ENCODE peak calls at places on chromosomes 13 and 19, in six cellular contexts. N is CD8-positive, alpha-beta T cell; C is GM23248; U is colonic mucosa; G is RWPE2; Z is stomach. O is an unnamed sample. For H3K36me3 and H3K9me3, the result is how much of the 10 kb centered on the place peaks cover.

GRCh38 chr19:10289836-10290438 is at the start of gene ICAM5:
- DNase-seq in U (no peak), N (peak), C (peak), Z (no peak), G (peak), O (no peak)

GRCh38 chr19:33039108-33039599 is 25.5 kb downstream of the RHPN2 start:
- DNase-seq in N (no peak), U (no peak), Z (no peak), G (no peak), C (no peak), O (no peak)

GRCh38 chr13:112032186-112032835 is 34.6 kb upstream of the SOX1 start:
- DNase-seq in C (peak), G (peak), U (no peak), N (no peak), Z (no peak), O (peak)

GRCh38 chr13:48749144-48749543 is 95.4 kb downstream of the CYSLTR2 start:
- DNase-seq in Z (no peak), N (no peak), C (peak), G (no peak), U (no peak), O (no peak)

GRCh38 chr13:75489502-75490263 is 7.7 kb upstream of the TBC1D4 start:
- DNase-seq in Z (peak), G (no peak), N (no peak), U (peak), C (peak), O (peak)

GRCh38 chr13:113145496-113145895 is 13.0 kb upstream of the PROZ start:
- DNase-seq in Z (no peak), N (no peak), U (no peak), C (no peak), G (no peak), O (no peak)

GRCh38 chr13:63838366-63839110 is 2422.9 kb upstream of the PCDH20 start:
- DNase-seq in N (no peak), U (no peak), Z (no peak), C (no peak), G (no peak), O (no peak)

GRCh38 chr13:102597029-102598015 is 536 bp downstream of the TPP2 start:
- DNase-seq in U (peak), G (no peak), Z (no peak), C (peak), N (peak), O (peak)

GRCh38 chr13:67520886-67521285 is 290.8 kb upstream of the PCDH9 start:
- DNase-seq in N (no peak), U (no peak), C (no peak), Z (no peak), G (no peak), O (no peak)

GRCh38 chr19:5253403-5254110 is 87.1 kb downstream of the PTPRS start:
- DNase-seq in U (no peak), Z (no peak), C (peak), G (no peak), N (no peak), O (no peak)

GRCh38 chr19:23686622-23687423 is at the start of gene ZNF675:
- DNase-seq in C (peak), Z (peak), N (peak), G (peak), U (peak), O (peak)

DNA sequence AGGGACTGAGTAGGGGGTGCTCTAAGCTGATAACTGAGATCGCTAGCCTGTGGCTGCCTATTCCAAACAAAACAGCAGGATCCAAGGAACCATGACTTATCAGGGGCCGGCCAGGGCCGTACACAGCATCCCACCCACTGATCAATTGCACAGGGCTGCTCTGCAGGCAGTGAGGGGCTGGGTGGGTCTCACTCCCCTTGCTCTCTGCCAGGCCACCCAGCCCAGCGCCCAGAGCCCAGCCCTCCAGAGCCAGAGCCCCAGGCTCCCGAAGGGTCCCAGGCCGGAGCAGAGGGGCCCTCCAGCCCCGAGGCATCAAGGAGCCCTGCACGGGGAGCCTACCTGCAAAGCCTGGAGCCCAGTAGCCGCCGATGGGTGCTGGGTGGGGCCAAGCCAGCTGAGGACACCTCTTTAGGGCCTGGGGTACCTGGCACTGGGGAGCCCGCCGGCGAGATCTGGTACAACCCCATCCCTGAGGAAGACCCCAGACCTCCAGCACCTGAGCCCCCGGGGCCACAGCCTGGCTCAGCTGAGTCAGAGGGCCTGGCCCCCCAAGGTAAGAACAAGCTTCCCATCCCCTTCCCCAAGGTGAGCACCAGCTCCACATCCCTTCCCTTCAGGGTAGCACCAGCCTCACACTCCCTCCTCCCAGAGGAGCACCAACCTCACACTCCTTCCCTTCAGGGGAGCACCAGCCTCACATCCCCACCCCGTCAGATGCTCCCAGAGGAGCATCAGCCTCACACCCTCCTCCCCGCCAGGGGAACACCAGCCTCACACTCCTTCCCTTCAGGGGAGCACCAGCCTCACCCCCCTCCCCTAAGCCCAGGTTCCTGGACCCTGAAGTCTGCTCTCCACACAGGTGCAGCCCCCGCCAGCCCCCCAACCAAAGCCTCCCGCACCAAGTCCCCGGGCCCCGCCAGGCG is 1.9 kb downstream of the SYDE1 start:
- DNase-seq in N (no peak), G (no peak), U (no peak), Z (no peak), C (no peak), O (no peak)
- H3K36me3 ChIP-seq in N (under half), G (under half), U (under half), Z (under half), C (under half), O (under half)

GRCh38 chr13:110399801-110400200 is 92.7 kb downstream of the COL4A2 start:
- DNase-seq in N (no peak), U (no peak), G (no peak), C (peak), Z (no peak), O (no peak)

GRCh38 chr13:110398564-110399507 is 91.8 kb downstream of the COL4A2 start:
- DNase-seq in C (peak), N (no peak), G (no peak), U (no peak), Z (no peak), O (no peak)

GRCh38 chr13:110396476-110396875 is 89.4 kb downstream of the COL4A2 start:
- DNase-seq in U (no peak), G (no peak), Z (no peak), C (no peak), N (no peak), O (no peak)

GRCh38 chr13:110396913-110397379 is 89.9 kb downstream of the COL4A2 start:
- DNase-seq in G (peak), U (peak), N (no peak), Z (peak), C (peak), O (peak)

GRCh38 chr13:110397445-110397844 is 90.4 kb downstream of the COL4A2 start:
- DNase-seq in Z (no peak), N (no peak), G (no peak), U (no peak), C (peak), O (no peak)
- H3K4me3 ChIP-seq in Z (no peak), N (no peak), G (no peak), U (no peak), C (peak), O (no peak)

DNA sequence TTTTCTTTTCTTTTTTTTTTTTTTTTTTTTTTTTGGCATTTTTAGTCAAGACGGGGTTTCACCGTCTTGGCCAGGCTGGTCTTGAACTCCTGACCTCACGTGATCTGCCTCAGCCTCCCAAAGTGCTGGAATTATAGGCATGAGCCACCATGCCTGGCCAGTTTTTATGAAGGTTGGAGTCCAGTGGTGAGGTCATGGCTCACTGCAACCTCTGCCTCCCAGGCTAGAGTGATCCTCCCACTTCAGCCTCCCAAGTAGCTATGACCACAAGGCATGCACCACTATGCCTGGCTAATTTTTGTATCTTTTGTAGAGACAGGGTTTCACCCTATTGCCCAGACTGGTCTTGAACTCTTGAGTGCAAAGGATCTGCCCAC is 4.2 kb downstream of the SNRPA start:
- DNase-seq in Z (no peak), G (no peak), C (no peak), N (no peak), U (no peak), O (no peak)
- H3K9me3 ChIP-seq in Z (under half), G (under half), C (under half), N (under half), U (under half), O (under half)

GRCh38 chr19:29817316-29817715 is 5.5 kb downstream of the CCNE1 start:
- DNase-seq in Z (no peak), C (no peak), U (no peak), G (no peak), N (no peak), O (no peak)
- H3K36me3 ChIP-seq in Z (under half), C (under half), U (under half), G (under half), N (under half), O (under half)

GRCh38 chr13:51999525-51999924 is 11.7 kb downstream of the ATP7B start:
- DNase-seq in U (no peak), C (peak), Z (peak), N (no peak), G (no peak), O (peak)

GRCh38 chr13:51998723-51999471 is 12.4 kb downstream of the ATP7B start:
- DNase-seq in C (no peak), Z (no peak), N (no peak), G (no peak), U (no peak), O (no peak)

GRCh38 chr13:51996660-51997059 is 14.6 kb downstream of the ATP7B start:
- DNase-seq in C (no peak), N (no peak), Z (no peak), U (no peak), G (no peak), O (no peak)

GRCh38 chr13:51997641-51998330 is 13.5 kb downstream of the ATP7B start:
- DNase-seq in C (no peak), N (no peak), U (no peak), Z (peak), G (no peak), O (no peak)

GRCh38 chr13:51995677-51996551 is 15.3 kb downstream of the ATP7B start:
- DNase-seq in Z (peak), N (no peak), U (peak), C (no peak), G (no peak), O (peak)
- H3K4me3 ChIP-seq in Z (no peak), N (no peak), U (no peak), C (no peak), G (no peak), O (no peak)

DNA sequence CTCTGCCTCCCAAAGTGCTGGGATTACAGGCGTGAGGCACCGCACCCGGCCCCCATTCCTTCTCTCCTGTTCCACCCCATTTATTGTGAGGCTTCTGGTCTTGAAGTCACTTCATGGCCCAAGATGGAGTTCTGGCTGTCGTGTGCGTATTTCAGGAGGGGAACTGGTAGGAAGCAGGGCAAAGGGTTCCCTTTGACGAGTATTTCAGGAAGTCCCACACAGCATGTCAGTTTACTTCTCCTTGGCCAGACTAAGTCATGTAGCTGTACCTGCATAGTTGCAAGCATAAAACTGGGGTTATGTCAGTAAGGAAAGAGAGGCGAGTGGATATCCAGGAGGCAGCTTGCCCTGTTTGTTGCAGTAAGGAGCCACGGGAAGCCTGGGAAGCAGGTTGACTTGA is 10.1 kb downstream of the WDR62 start:
- DNase-seq in G (no peak), N (no peak), C (no peak), U (no peak), Z (no peak), O (no peak)
- H3K9me3 ChIP-seq in G (under half), N (under half), C (under half), U (under half), Z (under half), O (under half)

DNA sequence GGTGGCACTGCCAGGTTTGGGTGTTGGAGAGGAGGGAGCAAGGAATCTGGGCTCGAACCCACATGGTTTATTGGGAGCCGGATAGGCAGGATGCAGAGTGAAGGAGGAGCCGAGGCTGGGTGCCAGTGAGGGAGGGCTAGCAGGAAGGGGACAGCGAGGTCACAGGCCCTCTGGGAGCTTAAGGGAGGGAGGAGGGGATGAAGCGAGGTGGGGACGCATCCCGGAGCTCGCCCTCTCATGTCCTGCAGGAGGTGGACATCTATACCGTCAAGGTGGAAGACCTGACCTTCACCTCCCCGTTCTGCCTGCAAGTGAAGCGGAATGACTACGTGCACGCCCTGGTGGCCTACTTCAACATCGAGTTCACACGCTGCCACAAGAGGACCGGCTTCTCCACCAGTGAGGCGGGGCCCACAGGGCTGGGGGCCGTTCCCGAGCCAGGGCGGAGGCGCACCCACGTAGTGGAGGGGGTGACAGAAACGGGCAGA is 3.5 kb upstream of the ADM5 start:
- DNase-seq in G (peak), U (no peak), Z (no peak), N (no peak), C (no peak), O (no peak)
- H3K36me3 ChIP-seq in G (half or more), U (under half), Z (half or more), N (under half), C (under half), O (half or more)

GRCh38 chr19:6374179-6374709 is 1.5 kb downstream of the PSPN start:
- DNase-seq in N (no peak), G (no peak), C (no peak), Z (no peak), U (peak), O (no peak)

GRCh38 chr19:6373813-6374108 is 1.2 kb downstream of the ALKBH7 start:
- DNase-seq in N (no peak), U (no peak), C (no peak), Z (no peak), G (no peak), O (no peak)

GRCh38 chr19:6372594-6373095 is at the start of gene ALKBH7:
- DNase-seq in Z (peak), N (peak), G (peak), C (peak), U (peak), O (peak)

GRCh38 chr19:6374711-6375410 is 872 bp downstream of the PSPN start:
- DNase-seq in N (no peak), G (no peak), C (no peak), Z (no peak), U (no peak), O (no peak)

DNA sequence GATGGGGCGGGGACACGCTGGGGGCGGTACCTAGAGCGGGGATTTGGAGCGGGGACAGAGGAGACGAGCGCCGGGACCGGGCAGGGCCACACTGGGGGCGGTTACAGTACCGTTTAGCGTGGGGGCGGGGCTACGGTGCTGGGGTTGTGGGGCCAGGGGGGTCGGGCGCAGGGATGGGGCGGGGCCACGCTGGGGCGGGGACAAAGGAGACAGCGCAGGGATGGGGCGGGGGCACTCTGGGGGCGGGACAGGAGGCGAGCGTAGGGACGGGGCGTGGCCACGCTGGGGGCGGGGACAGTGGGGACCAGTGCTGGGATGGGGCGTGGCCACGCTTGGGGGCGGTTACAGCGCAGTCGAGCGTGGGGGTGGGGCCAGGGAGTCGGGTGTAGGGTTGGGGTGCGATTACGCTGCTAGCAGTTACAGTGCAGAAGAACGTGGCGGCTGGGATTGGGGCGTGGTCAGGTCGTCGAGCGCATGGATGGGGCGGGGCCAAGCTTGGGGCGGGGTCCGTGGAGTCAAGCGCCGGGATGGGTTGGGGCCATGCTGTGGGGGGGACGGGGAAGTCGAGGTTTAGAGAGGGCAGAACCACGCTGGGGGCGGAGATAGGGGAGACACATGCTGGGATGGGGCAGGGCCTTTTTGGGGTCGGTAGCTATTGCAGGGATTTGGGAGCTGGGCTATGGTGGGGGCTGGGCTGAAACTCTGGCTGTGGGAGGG is 660 bp downstream of the ALKBH7 start:
- DNase-seq in G (peak), Z (peak), C (peak), U (peak), N (peak), O (peak)
- H3K4me3 ChIP-seq in G (peak), Z (peak), C (peak), U (peak), N (peak), O (peak)

DNA sequence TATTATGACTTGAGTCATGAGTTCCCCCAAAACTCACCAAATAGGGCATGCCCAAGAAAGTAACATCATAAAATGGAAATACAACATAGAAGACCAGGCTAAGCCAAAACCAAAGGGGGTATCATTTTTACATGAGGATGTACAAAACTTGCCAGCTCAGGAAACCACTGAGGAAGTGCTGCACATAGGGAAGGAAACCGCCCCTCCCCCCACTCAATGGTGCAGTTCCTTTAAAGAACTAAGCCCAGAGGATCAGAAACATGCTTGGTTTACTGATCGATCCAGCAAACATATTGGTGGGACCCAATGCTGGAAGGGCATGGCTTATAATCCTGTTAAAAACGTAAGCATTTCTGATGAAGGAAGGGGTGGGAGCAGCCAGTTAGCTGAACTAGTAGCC is 4.2 kb upstream of the ZNF486 start:
- DNase-seq in U (no peak), Z (no peak), C (no peak), N (peak), G (no peak), O (no peak)
- H3K9me3 ChIP-seq in U (under half), Z (under half), C (under half), N (under half), G (under half), O (under half)

GRCh38 chr19:16226184-16226591 is 28.5 kb downstream of the AP1M1 start:
- DNase-seq in U (no peak), N (no peak), G (no peak), Z (no peak), C (no peak), O (no peak)
- H3K36me3 ChIP-seq in U (under half), N (half or more), G (under half), Z (half or more), C (under half), O (half or more)